ENCODE peak calls at places on chromosomes 3 and 15, in ten cellular contexts. Y is neural progenitor cell, J is brain microvascular endothelial cell, F is tibial nerve, C is body of pancreas, G is thyroid gland, L is heart left ventricle, S is endodermal cell, Z is GM10248, R is upper lobe of right lung. X is an unnamed sample.

GRCh38 chr3:172520332-172520831 is 2.8 kb downstream of the TNFSF10 start:
- DNase-seq in Y (no peak), J (peak; percentile 32), F (no peak), C (no peak), G (no peak), L (no peak), S (no peak), Z (peak; percentile 24), R (no peak), X (no peak)

GRCh38 chr3:43858052-43858701 is 167.4 kb downstream of the ABHD5 start:
- DNase-seq in Y (peak; percentile 35), J (no peak), F (no peak), C (no peak), G (no peak), L (no peak), S (peak; percentile 72), Z (no peak), R (no peak), X (no peak)

GRCh38 chr3:127634653-127635052 is 5.7 kb downstream of the PODXL2 start:
- DNase-seq in Y (no peak), J (no peak), F (no peak), C (no peak), G (no peak), L (no peak), S (no peak), Z (no peak), R (no peak), X (no peak)

GRCh38 chr3:191915717-191916116 is 454.8 kb downstream of the PYDC2 start:
- DNase-seq in Y (no peak), J (no peak), F (no peak), C (no peak), G (no peak), L (no peak), S (no peak), Z (no peak), R (no peak), X (no peak)

GRCh38 chr3:197854596-197855343 is 63.7 kb downstream of the LRCH3 start:
- DNase-seq in Y (peak; percentile 52), J (peak; percentile 98), F (no peak), C (no peak), G (no peak), L (no peak), S (peak; percentile 78), Z (no peak), R (no peak), X (no peak)

GRCh38 chr3:22819209-22819608 is 383.9 kb upstream of the UBE2E2 start:
- DNase-seq in Y (no peak), J (no peak), F (no peak), C (no peak), G (no peak), L (no peak), S (no peak), Z (no peak), R (no peak), X (no peak)

GRCh38 chr15:56227315-56227714 is 16.4 kb downstream of the RFX7 start:
- DNase-seq in Y (no peak), J (no peak), F (no peak), C (no peak), G (no peak), L (no peak), S (no peak), Z (no peak), R (no peak), X (no peak)

GRCh38 chr3:133238015-133238414 is 161.8 kb upstream of the BFSP2 start:
- DNase-seq in Y (no peak), J (peak; percentile 87), F (no peak), C (no peak), G (no peak), L (no peak), S (no peak), Z (no peak), R (no peak), X (no peak)

GRCh38 chr3:70840106-70840870 is 527.9 kb upstream of the MDFIC2 start:
- DNase-seq in Y (peak; percentile 41), J (no peak), F (no peak), C (peak; percentile 63), G (no peak), L (no peak), S (peak; percentile 57), Z (no peak), R (no peak), X (no peak)

GRCh38 chr3:124636863-124637296 is 93.4 kb upstream of the UMPS start:
- DNase-seq in Y (no peak), J (no peak), F (no peak), C (peak; percentile 30), G (no peak), L (no peak), S (no peak), Z (no peak), R (no peak), X (no peak)

GRCh38 chr3:55309336-55309735 is 177.8 kb downstream of the WNT5A start:
- DNase-seq in Y (no peak), J (no peak), F (no peak), C (no peak), G (no peak), L (no peak), S (no peak), Z (no peak), R (no peak), X (no peak)

GRCh38 chr15:63599401-63600000 is 2.3 kb downstream of the FBXL22 start:
- DNase-seq in Y (peak; percentile 48), J (no peak), F (no peak), C (peak; percentile 86), G (peak; percentile 88), L (peak; percentile 72), S (peak; percentile 84), Z (peak; percentile 54), R (peak; percentile 89), X (peak; percentile 66)

DNA sequence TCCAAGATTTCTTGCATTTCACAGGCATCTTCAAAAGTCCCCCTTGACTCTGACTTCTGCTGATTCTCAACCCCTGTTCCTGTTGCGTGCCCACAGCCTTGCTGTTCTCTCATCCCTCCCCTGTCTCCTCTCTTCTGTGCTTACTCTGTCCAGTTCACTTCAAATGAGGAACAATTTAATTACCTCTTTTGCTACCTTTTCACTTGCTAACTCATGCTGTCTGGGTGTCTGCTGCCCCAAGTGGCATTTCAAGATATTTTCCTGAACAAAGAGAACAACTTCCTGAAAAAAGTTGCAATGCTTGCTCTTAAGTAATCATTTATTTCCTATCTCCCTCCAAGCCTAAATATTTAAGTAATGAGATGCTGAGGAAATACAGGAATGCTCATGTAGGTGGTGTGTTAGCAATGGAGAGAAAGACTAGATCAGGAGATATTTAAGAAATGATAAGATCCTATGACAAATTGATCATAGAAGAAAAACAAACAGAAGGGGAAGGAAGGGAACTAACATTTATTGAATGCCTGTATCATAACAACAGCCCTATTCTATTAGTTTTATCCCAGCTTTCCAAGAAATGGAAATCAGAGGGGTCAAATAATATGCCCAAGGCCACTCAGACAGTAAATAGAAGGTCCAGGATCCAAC is 42.2 kb downstream of the SV2B start:
- DNase-seq in Y (peak; percentile 22), J (no peak), F (no peak), C (peak; percentile 9), G (no peak), L (no peak), S (peak; percentile 50), Z (peak; percentile 26), R (no peak), X (no peak)
- TF ChIP-seq CTCF in Y (peak; percentile 65), J (peak; percentile 47), F (no peak), C (no peak), G (no peak), L (peak; percentile 23), S (peak; percentile 79), Z (peak; percentile 63), R (peak; percentile 43), X (peak; percentile 53)

GRCh38 chr3:94862703-94863102 is 799.8 kb downstream of the NSUN3 start:
- DNase-seq in Y (peak; percentile 47), J (peak; percentile 26), F (no peak), C (no peak), G (no peak), L (no peak), S (peak; percentile 61), Z (peak; percentile 12), R (no peak), X (no peak)
- TF ChIP-seq CTCF in Y (peak; percentile 64), J (peak; percentile 83), F (no peak), C (no peak), G (no peak), L (peak; percentile 40), S (peak; percentile 74), Z (peak; percentile 57), R (peak; percentile 53), X (no peak)

GRCh38 chr15:51284871-51285270 is 53.5 kb downstream of the CYP19A1 start:
- DNase-seq in Y (no peak), J (no peak), F (no peak), C (no peak), G (no peak), L (no peak), S (no peak), Z (no peak), R (no peak), X (no peak)

GRCh38 chr15:51289290-51289689 is 49.1 kb downstream of the CYP19A1 start:
- DNase-seq in Y (no peak), J (no peak), F (no peak), C (no peak), G (no peak), L (no peak), S (no peak), Z (no peak), R (no peak), X (no peak)

GRCh38 chr15:51283026-51283425 is 55.4 kb downstream of the CYP19A1 start:
- DNase-seq in Y (no peak), J (no peak), F (no peak), C (no peak), G (no peak), L (no peak), S (no peak), Z (peak; percentile 31), R (no peak), X (no peak)

GRCh38 chr15:51288143-51289065 is 50.0 kb downstream of the CYP19A1 start:
- DNase-seq in Y (no peak), J (no peak), F (no peak), C (no peak), G (no peak), L (no peak), S (no peak), Z (no peak), R (no peak), X (no peak)

GRCh38 chr15:51286816-51287215 is 51.6 kb downstream of the CYP19A1 start:
- DNase-seq in Y (no peak), J (no peak), F (no peak), C (no peak), G (no peak), L (no peak), S (peak; percentile 53), Z (peak; percentile 37), R (no peak), X (no peak)
- TF ChIP-seq CTCF in Y (no peak), J (no peak), F (no peak), C (no peak), G (no peak), L (peak; percentile 33), S (peak; percentile 72), Z (peak; percentile 27), R (no peak), X (peak; percentile 40)

DNA sequence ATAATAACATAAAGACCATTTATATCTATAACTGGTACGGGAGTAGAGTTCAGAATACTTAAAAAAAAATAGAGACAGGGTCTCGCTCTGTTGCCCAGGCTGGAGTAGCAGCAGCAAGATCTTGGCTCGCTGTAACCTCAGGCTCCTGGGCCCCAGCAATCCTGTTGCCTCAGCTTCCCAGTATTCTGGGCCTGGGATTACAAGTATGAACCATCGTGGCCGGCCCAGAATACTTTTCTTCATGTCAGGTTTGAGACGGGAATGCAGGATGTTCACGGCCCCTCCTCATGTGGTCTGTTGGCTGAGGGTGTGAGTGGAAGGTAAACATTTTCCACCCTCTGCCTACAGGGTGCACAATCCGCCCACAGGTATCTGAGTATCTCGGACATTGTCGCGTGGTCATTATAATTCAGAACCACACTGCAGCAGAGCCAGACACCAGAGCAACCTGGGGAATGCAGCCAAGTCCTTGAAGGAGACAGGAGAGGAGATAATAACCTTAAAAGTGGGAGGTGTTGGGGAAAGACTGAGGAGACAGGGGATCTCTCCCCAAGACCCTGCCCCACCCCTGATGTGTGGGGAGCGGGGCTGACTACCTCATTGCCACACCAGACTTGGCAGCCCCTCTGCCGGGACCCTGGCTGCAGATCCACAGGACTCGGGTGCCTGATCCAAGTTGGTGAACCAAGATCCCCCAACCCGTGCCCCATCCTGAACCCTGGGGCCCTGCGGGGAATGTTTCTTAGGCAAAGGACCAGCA is 106.8 kb downstream of the ADCY5 start:
- DNase-seq in Y (no peak), J (no peak), F (no peak), C (no peak), G (no peak), L (no peak), S (peak; percentile 48), Z (no peak), R (peak; percentile 58), X (no peak)
- TF ChIP-seq CTCF in Y (no peak), J (no peak), F (no peak), C (no peak), G (no peak), L (no peak), S (no peak), Z (no peak), R (no peak), X (no peak)